ENCODE peak calls at places on chromosomes 3 and 15, in four cellular contexts. I is GM12878, F is K562, E is HepG2. C is an unnamed sample.

GRCh38 chr15:62853833-62854210 is 188.7 kb upstream of the TPM1 start:
- DNase-seq in F (no peak), I (no peak), E (peak), C (peak)

GRCh38 chr15:31435891-31436628 is 109.4 kb downstream of the KLF13 start:
- DNase-seq in F (peak), E (no peak), I (no peak), C (no peak)

GRCh38 chr3:143998266-143998665 is 26.6 kb downstream of the DIPK2A start:
- DNase-seq in F (no peak), I (no peak), E (no peak), C (no peak)

GRCh38 chr15:35690698-35691116 is 144.7 kb upstream of the DPH6 start:
- DNase-seq in I (no peak), E (no peak), F (no peak), C (no peak)

GRCh38 chr15:56248276-56248675 is 4.6 kb upstream of the RFX7 start:
- DNase-seq in F (no peak), I (no peak), E (no peak), C (no peak)

GRCh38 chr3:123279121-123279520 is 77.4 kb downstream of the SEC22A start:
- DNase-seq in E (no peak), F (no peak), I (no peak), C (no peak)

GRCh38 chr3:62122819-62123218 is 250.5 kb downstream of the FEZF2 start:
- DNase-seq in E (no peak), F (no peak), I (no peak), C (no peak)

GRCh38 chr3:34382859-34383258 is 584.4 kb downstream of the PDCD6IP start:
- DNase-seq in E (no peak), F (no peak), I (no peak), C (no peak)

GRCh38 chr3:138975366-138975765 is 28.3 kb downstream of the FOXL2NB start:
- DNase-seq in F (no peak), E (no peak), I (no peak), C (no peak)

GRCh38 chr3:138976047-138976446 is 29.0 kb downstream of the FOXL2NB start:
- DNase-seq in F (no peak), E (no peak), I (no peak), C (no peak)

GRCh38 chr3:138974467-138974866 is 27.4 kb downstream of the FOXL2NB start:
- DNase-seq in F (no peak), I (no peak), E (no peak), C (no peak)

GRCh38 chr3:138972941-138973340 is 25.9 kb downstream of the FOXL2NB start:
- DNase-seq in I (no peak), E (no peak), F (no peak), C (no peak)

GRCh38 chr3:138971766-138972320 is 24.8 kb downstream of the FOXL2NB start:
- DNase-seq in E (no peak), F (no peak), I (no peak), C (no peak)
- TF ChIP-seq TCF7 in E (no peak), F (no peak), I (no peak), C (no peak)

GRCh38 chr3:184596233-184596632 is 34.6 kb downstream of the EPHB3 start:
- DNase-seq in I (no peak), F (no peak), E (no peak), C (no peak)

GRCh38 chr3:184597783-184598182 is 36.2 kb downstream of the EPHB3 start:
- DNase-seq in I (no peak), F (no peak), E (no peak), C (no peak)

GRCh38 chr3:184596886-184597575 is 35.4 kb downstream of the EPHB3 start:
- DNase-seq in I (no peak), E (no peak), F (no peak), C (no peak)

GRCh38 chr3:184599143-184599542 is 37.6 kb downstream of the EPHB3 start:
- DNase-seq in E (no peak), F (no peak), I (no peak), C (no peak)

GRCh38 chr3:184598220-184598927 is 36.8 kb downstream of the EPHB3 start:
- DNase-seq in F (no peak), E (no peak), I (no peak), C (no peak)
- TF ChIP-seq TCF7 in F (no peak), E (no peak), I (no peak), C (no peak)

GRCh38 chr3:18667552-18667951 is 242.4 kb upstream of the SATB1 start:
- DNase-seq in F (no peak), E (no peak), I (no peak), C (no peak)
- TF ChIP-seq TCF7 in F (no peak), E (no peak), I (no peak), C (no peak)

GRCh38 chr3:101859882-101860281 is 10.6 kb downstream of the NFKBIZ start:
- DNase-seq in E (no peak), I (no peak), F (no peak), C (no peak)
- TF ChIP-seq TCF7 in E (no peak), I (no peak), F (no peak), C (no peak)

GRCh38 chr15:58048261-58048660 is 17.2 kb downstream of the ALDH1A2 start:
- DNase-seq in F (no peak), I (no peak), E (no peak), C (no peak)
- TF ChIP-seq TCF7 in F (no peak), I (no peak), E (no peak), C (no peak)

GRCh38 chr3:103410231-103410630 is 975.4 kb downstream of the ZPLD1 start:
- DNase-seq in I (no peak), F (no peak), E (no peak), C (peak)
- TF ChIP-seq TCF7 in I (no peak), F (no peak), E (no peak), C (no peak)

C was measured in WTC11.